ENCODE peak calls at places on chromosomes 12 and 14, in six cellular contexts. I is neuronal stem cell, D is H9, Q is mesenchymal stem cell, S is IMR-90, O is H1. W is an unnamed sample.

GRCh38 chr12:47820631-47821345 is 1.1 kb upstream of the HDAC7 start:
- DNase-seq in I (peak), O (no peak), D (peak), Q (peak), S (peak), W (peak)

GRCh38 chr12:124523071-124523470 is 44.3 kb downstream of the NCOR2 start:
- DNase-seq in S (no peak), I (no peak), Q (no peak), D (no peak), O (no peak), W (no peak)

GRCh38 chr14:28766505-28767238 is at the start of gene FOXG1:
- DNase-seq in O (no peak), D (peak), I (peak), S (no peak), Q (no peak), W (no peak)

GRCh38 chr12:57203791-57204190 is 12.8 kb upstream of the NXPH4 start:
- DNase-seq in O (no peak), D (no peak), Q (no peak), S (no peak), I (no peak), W (no peak)

GRCh38 chr14:90445011-90445410 is 48.2 kb downstream of the CALM1 start:
- DNase-seq in Q (no peak), D (peak), I (no peak), O (no peak), S (no peak), W (no peak)

GRCh38 chr12:6772331-6772695 is at the start of gene LAG3:
- DNase-seq in Q (no peak), S (no peak), O (no peak), D (no peak), I (no peak), W (no peak)

GRCh38 chr14:33839193-33840076 is 111.4 kb downstream of the EGLN3 start:
- DNase-seq in D (no peak), O (no peak), Q (peak), I (peak), S (peak), W (peak)

GRCh38 chr12:12720052-12720451 is 2.9 kb downstream of the CDKN1B start:
- DNase-seq in S (no peak), Q (no peak), O (no peak), D (no peak), I (no peak), W (no peak)

GRCh38 chr12:41223600-41223999 is 35.5 kb downstream of the PDZRN4 start:
- DNase-seq in Q (no peak), I (no peak), O (no peak), S (no peak), D (peak), W (no peak)

GRCh38 chr12:121576851-121577391 is 3.9 kb downstream of the KDM2B start:
- DNase-seq in I (peak), Q (peak), S (peak), O (peak), D (peak), W (peak)

GRCh38 chr14:81416981-81417380 is 16.9 kb upstream of the STON2 start:
- DNase-seq in O (no peak), S (no peak), I (no peak), Q (no peak), D (no peak), W (no peak)

GRCh38 chr12:106425061-106425706 is 67.6 kb downstream of the POLR3B start:
- DNase-seq in Q (no peak), D (no peak), O (no peak), I (no peak), S (no peak), W (no peak)

GRCh38 chr14:94936411-94936892 is 166.5 kb upstream of the GSC start:
- DNase-seq in O (no peak), I (no peak), S (no peak), D (no peak), Q (no peak), W (no peak)
- H3K27ac ChIP-seq in O (no peak), I (no peak), S (no peak), D (no peak), Q (no peak), W (no peak)

DNA sequence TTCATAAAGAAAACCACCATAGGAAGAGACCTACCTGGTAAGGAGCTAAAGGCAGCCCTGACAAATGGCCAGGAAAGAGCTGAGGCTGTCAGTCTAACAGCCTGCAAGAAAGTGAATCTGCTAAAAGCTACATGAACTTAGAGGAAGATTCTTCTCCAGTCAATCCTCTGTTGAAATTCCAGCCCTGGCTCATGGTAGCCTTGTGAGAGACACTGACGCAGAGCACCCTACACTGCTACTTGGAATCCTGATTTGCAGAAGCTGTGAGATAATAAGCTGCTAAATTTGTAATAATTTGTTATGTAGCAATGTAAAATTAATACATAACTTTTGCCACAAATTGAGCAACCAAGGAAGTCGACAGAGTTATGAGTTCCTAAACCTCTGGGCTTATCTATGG is 256.9 kb downstream of the ETNK1 start:
- DNase-seq in Q (no peak), S (no peak), I (no peak), O (no peak), D (no peak), W (no peak)
- H4K8ac ChIP-seq in Q (no peak), S (no peak), I (no peak), O (no peak), D (no peak), W (no peak)

GRCh38 chr14:93974833-93975232 is 1.5 kb downstream of the ASB2 start:
- DNase-seq in S (no peak), O (no peak), D (no peak), I (no peak), Q (no peak), W (no peak)
- H4K91ac ChIP-seq in S (no peak), O (no peak), D (no peak), I (peak), Q (no peak), W (no peak)

DNA sequence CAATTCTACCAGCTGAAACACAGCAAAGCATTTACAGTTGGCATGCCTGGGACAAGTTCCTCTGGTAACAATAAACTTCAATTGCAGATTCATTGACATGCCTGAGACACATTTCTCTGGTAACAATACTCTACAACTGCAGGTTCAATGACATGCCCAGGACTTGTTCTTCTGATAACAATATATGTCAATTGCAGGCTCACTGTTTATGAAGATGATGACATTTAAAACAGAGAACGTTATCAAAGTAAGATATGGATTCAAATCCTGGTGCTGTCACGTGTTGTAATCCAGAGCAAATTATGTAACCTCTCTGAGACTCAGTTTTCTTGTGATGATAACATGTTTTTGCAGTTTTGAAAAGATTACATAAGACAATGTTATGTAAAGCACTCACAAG is 20.5 kb downstream of the KITLG start:
- DNase-seq in O (no peak), D (no peak), I (no peak), S (no peak), Q (no peak), W (no peak)
- H3K27ac ChIP-seq in O (no peak), D (no peak), I (no peak), S (peak), Q (no peak), W (no peak)

GRCh38 chr12:44036875-44037443 is 201.1 kb downstream of the TMEM117 start:
- DNase-seq in S (no peak), O (no peak), I (no peak), D (no peak), Q (no peak), W (no peak)
- H4K8ac ChIP-seq in S (no peak), O (no peak), I (no peak), D (no peak), Q (no peak), W (no peak)

W was measured in trophoblast cell.